ENCODE peak calls at places on chromosomes 2 and 18, in seven cellular contexts. L is H4, V is RKO, M is T-helper 2 cell, F is colonic mucosa, C is HFF-Myc, T is cardiac muscle cell. G is an unnamed sample.

GRCh38 chr2:44367591-44367990 is 5.8 kb downstream of the CAMKMT start:
- DNase-seq in C (no peak), T (no peak), F (no peak), M (no peak), V (no peak), L (no peak), G (no peak)

GRCh38 chr2:215879977-215880940 is 133.1 kb downstream of the MREG start:
- DNase-seq in C (no peak), L (peak; percentile 42), V (no peak), M (no peak), T (no peak), F (no peak), G (no peak)

GRCh38 chr2:45130758-45131157 is 121.5 kb upstream of the SIX2 start:
- DNase-seq in M (no peak), T (no peak), L (no peak), C (no peak), V (no peak), F (no peak), G (no peak)

GRCh38 chr2:179340678-179341077 is 76.0 kb upstream of the SESTD1 start:
- DNase-seq in C (peak; percentile 4), V (peak; percentile 20), T (peak; percentile 75), F (no peak), M (no peak), L (peak; percentile 27), G (no peak)

GRCh38 chr2:149049142-149049541 is 10.6 kb downstream of the LYPD6B start:
- DNase-seq in C (no peak), M (no peak), F (no peak), L (no peak), T (no peak), V (no peak), G (peak; percentile 21)

GRCh38 chr2:200455958-200456421 is 53.9 kb downstream of the KCTD18 start:
- DNase-seq in T (peak; percentile 81), L (no peak), C (no peak), M (no peak), V (no peak), F (no peak), G (no peak)

GRCh38 chr2:73984922-73985317 is 210 bp downstream of the TET3 start:
- DNase-seq in L (no peak), M (peak; percentile 59), F (peak; percentile 81), T (no peak), V (no peak), C (no peak), G (no peak)

GRCh38 chr18:40524881-40525280 is 1430.2 kb upstream of the PIK3C3 start:
- DNase-seq in T (no peak), M (no peak), L (no peak), C (no peak), F (no peak), V (no peak), G (no peak)

GRCh38 chr2:158650646-158651357 is 144.3 kb upstream of the DAPL1 start:
- DNase-seq in V (no peak), F (no peak), M (no peak), T (no peak), L (no peak), C (no peak), G (no peak)

GRCh38 chr2:30663321-30663720 is 143.9 kb downstream of the CAPN13 start:
- DNase-seq in V (no peak), L (no peak), F (peak; percentile 15), T (no peak), M (no peak), C (no peak), G (no peak)

G was measured in astrocyte.